ENCODE peak calls at places on chromosome 17, in nine cellular contexts. One of them, this sample, is unnamed.

GRCh38 chr17:75706042-75706728 is 15.1 kb upstream of the ITGB4 start:
- DNase-seq in HT1080: no peak
- DNase-seq in HTR-8/SVneo: no peak
- DNase-seq in epithelial cell of proximal tubule: no peak
- DNase-seq in OCI-LY7: no peak
- DNase-seq in body of pancreas: no peak
- DNase-seq in activated T-helper 1 cell treated with Interleukin-2 at 50 U/mL for 16 hours: no peak
- DNase-seq in activated T-cell treated with anti-CD3 and anti-CD28 coated beads for 48 hours: no peak
- DNase-seq in ascending aorta: no peak
- DNase-seq in this sample: no peak

GRCh38 chr17:15239471-15239870 is 25.7 kb downstream of the PMP22 start:
- DNase-seq in OCI-LY7: no peak
- DNase-seq in activated T-helper 1 cell treated with Interleukin-2 at 50 U/mL for 16 hours: no peak
- DNase-seq in HTR-8/SVneo: no peak
- DNase-seq in body of pancreas: no peak
- DNase-seq in HT1080: no peak
- DNase-seq in epithelial cell of proximal tubule: no peak
- DNase-seq in ascending aorta: no peak
- DNase-seq in activated T-cell treated with anti-CD3 and anti-CD28 coated beads for 48 hours: no peak
- DNase-seq in this sample: no peak

GRCh38 chr17:62627219-62627903 is at the start of gene MRC2:
- DNase-seq in body of pancreas: peak
- DNase-seq in OCI-LY7: no peak
- DNase-seq in activated T-helper 1 cell treated with Interleukin-2 at 50 U/mL for 16 hours: no peak
- DNase-seq in HTR-8/SVneo: peak
- DNase-seq in epithelial cell of proximal tubule: no peak
- DNase-seq in activated T-cell treated with anti-CD3 and anti-CD28 coated beads for 48 hours: peak
- DNase-seq in HT1080: peak
- DNase-seq in ascending aorta: no peak
- DNase-seq in this sample: no peak

GRCh38 chr17:59914274-59914854 is 21.4 kb downstream of the RPS6KB1 start:
- DNase-seq in HTR-8/SVneo: peak
- DNase-seq in activated T-helper 1 cell treated with Interleukin-2 at 50 U/mL for 16 hours: no peak
- DNase-seq in ascending aorta: no peak
- DNase-seq in body of pancreas: no peak
- DNase-seq in OCI-LY7: peak
- DNase-seq in HT1080: no peak
- DNase-seq in activated T-cell treated with anti-CD3 and anti-CD28 coated beads for 48 hours: no peak
- DNase-seq in epithelial cell of proximal tubule: no peak
- DNase-seq in this sample: no peak

GRCh38 chr17:27602721-27603445 is 28.1 kb upstream of the LGALS9 start:
- DNase-seq in ascending aorta: no peak
- DNase-seq in body of pancreas: peak
- DNase-seq in epithelial cell of proximal tubule: no peak
- DNase-seq in HTR-8/SVneo: peak
- DNase-seq in activated T-cell treated with anti-CD3 and anti-CD28 coated beads for 48 hours: peak
- DNase-seq in HT1080: peak
- DNase-seq in OCI-LY7: peak
- DNase-seq in activated T-helper 1 cell treated with Interleukin-2 at 50 U/mL for 16 hours: peak
- DNase-seq in this sample: no peak

GRCh38 chr17:10033449-10033848 is 128.4 kb upstream of the RCVRN start:
- DNase-seq in OCI-LY7: peak
- DNase-seq in activated T-helper 1 cell treated with Interleukin-2 at 50 U/mL for 16 hours: no peak
- DNase-seq in HTR-8/SVneo: no peak
- DNase-seq in epithelial cell of proximal tubule: no peak
- DNase-seq in ascending aorta: no peak
- DNase-seq in activated T-cell treated with anti-CD3 and anti-CD28 coated beads for 48 hours: no peak
- DNase-seq in body of pancreas: no peak
- DNase-seq in HT1080: no peak
- DNase-seq in this sample: no peak

GRCh38 chr17:81481815-81482505 is 30.6 kb downstream of the ACTG1 start:
- DNase-seq in epithelial cell of proximal tubule: no peak
- DNase-seq in activated T-helper 1 cell treated with Interleukin-2 at 50 U/mL for 16 hours: no peak
- DNase-seq in HT1080: no peak
- DNase-seq in OCI-LY7: no peak
- DNase-seq in HTR-8/SVneo: no peak
- DNase-seq in ascending aorta: no peak
- DNase-seq in activated T-cell treated with anti-CD3 and anti-CD28 coated beads for 48 hours: no peak
- DNase-seq in body of pancreas: no peak
- DNase-seq in this sample: no peak

GRCh38 chr17:48646183-48647102 is 20.3 kb upstream of the HOXB9 start:
- DNase-seq in activated T-cell treated with anti-CD3 and anti-CD28 coated beads for 48 hours: no peak
- DNase-seq in OCI-LY7: no peak
- DNase-seq in body of pancreas: no peak
- DNase-seq in HT1080: peak
- DNase-seq in activated T-helper 1 cell treated with Interleukin-2 at 50 U/mL for 16 hours: no peak
- DNase-seq in epithelial cell of proximal tubule: no peak
- DNase-seq in HTR-8/SVneo: peak
- DNase-seq in ascending aorta: no peak
- DNase-seq in this sample: no peak

GRCh38 chr17:32494621-32495346 is 8.0 kb downstream of the CDK5R1 start:
- DNase-seq in OCI-LY7: no peak
- DNase-seq in ascending aorta: no peak
- DNase-seq in epithelial cell of proximal tubule: no peak
- DNase-seq in activated T-helper 1 cell treated with Interleukin-2 at 50 U/mL for 16 hours: no peak
- DNase-seq in activated T-cell treated with anti-CD3 and anti-CD28 coated beads for 48 hours: no peak
- DNase-seq in HTR-8/SVneo: no peak
- DNase-seq in HT1080: no peak
- DNase-seq in body of pancreas: no peak
- DNase-seq in this sample: no peak

GRCh38 chr17:62778990-62779681 is 29.0 kb downstream of the MARCHF10 start:
- DNase-seq in ascending aorta: no peak
- DNase-seq in HTR-8/SVneo: peak
- DNase-seq in body of pancreas: peak
- DNase-seq in activated T-helper 1 cell treated with Interleukin-2 at 50 U/mL for 16 hours: no peak
- DNase-seq in HT1080: peak
- DNase-seq in epithelial cell of proximal tubule: no peak
- DNase-seq in activated T-cell treated with anti-CD3 and anti-CD28 coated beads for 48 hours: no peak
- DNase-seq in OCI-LY7: no peak
- DNase-seq in this sample: peak

GRCh38 chr17:66348605-66349165 is 46.3 kb downstream of the PRKCA start:
- DNase-seq in activated T-cell treated with anti-CD3 and anti-CD28 coated beads for 48 hours: no peak
- DNase-seq in ascending aorta: no peak
- DNase-seq in activated T-helper 1 cell treated with Interleukin-2 at 50 U/mL for 16 hours: no peak
- DNase-seq in HTR-8/SVneo: peak
- DNase-seq in body of pancreas: peak
- DNase-seq in epithelial cell of proximal tubule: peak
- DNase-seq in OCI-LY7: no peak
- DNase-seq in HT1080: peak
- DNase-seq in this sample: peak

GRCh38 chr17:51029568-51030463 is 90.9 kb downstream of the SPAG9 start:
- DNase-seq in HTR-8/SVneo: no peak
- DNase-seq in ascending aorta: no peak
- DNase-seq in activated T-cell treated with anti-CD3 and anti-CD28 coated beads for 48 hours: no peak
- DNase-seq in OCI-LY7: peak
- DNase-seq in HT1080: no peak
- DNase-seq in body of pancreas: no peak
- DNase-seq in activated T-helper 1 cell treated with Interleukin-2 at 50 U/mL for 16 hours: no peak
- DNase-seq in epithelial cell of proximal tubule: no peak
- DNase-seq in this sample: no peak

GRCh38 chr17:47949951-47950350 is 7.7 kb downstream of the PRR15L start:
- DNase-seq in OCI-LY7: peak
- DNase-seq in ascending aorta: no peak
- DNase-seq in HTR-8/SVneo: no peak
- DNase-seq in HT1080: no peak
- DNase-seq in epithelial cell of proximal tubule: no peak
- DNase-seq in body of pancreas: peak
- DNase-seq in activated T-helper 1 cell treated with Interleukin-2 at 50 U/mL for 16 hours: no peak
- DNase-seq in activated T-cell treated with anti-CD3 and anti-CD28 coated beads for 48 hours: no peak
- DNase-seq in this sample: no peak

GRCh38 chr17:79420318-79421243 is 190.3 kb downstream of the RBFOX3 start:
- DNase-seq in OCI-LY7: no peak
- DNase-seq in activated T-helper 1 cell treated with Interleukin-2 at 50 U/mL for 16 hours: no peak
- DNase-seq in HT1080: no peak
- DNase-seq in HTR-8/SVneo: peak
- DNase-seq in epithelial cell of proximal tubule: no peak
- DNase-seq in activated T-cell treated with anti-CD3 and anti-CD28 coated beads for 48 hours: peak
- DNase-seq in body of pancreas: no peak
- DNase-seq in ascending aorta: no peak
- DNase-seq in this sample: no peak

GRCh38 chr17:78723001-78723796 is 58.9 kb downstream of the CYTH1 start:
- DNase-seq in epithelial cell of proximal tubule: no peak
- DNase-seq in body of pancreas: no peak
- DNase-seq in activated T-helper 1 cell treated with Interleukin-2 at 50 U/mL for 16 hours: no peak
- DNase-seq in ascending aorta: no peak
- DNase-seq in OCI-LY7: no peak
- DNase-seq in HTR-8/SVneo: no peak
- DNase-seq in HT1080: no peak
- DNase-seq in activated T-cell treated with anti-CD3 and anti-CD28 coated beads for 48 hours: no peak
- DNase-seq in this sample: no peak

GRCh38 chr17:57107498-57108101 is 22.6 kb downstream of the AKAP1 start:
- DNase-seq in activated T-helper 1 cell treated with Interleukin-2 at 50 U/mL for 16 hours: no peak
- DNase-seq in epithelial cell of proximal tubule: peak
- DNase-seq in activated T-cell treated with anti-CD3 and anti-CD28 coated beads for 48 hours: no peak
- DNase-seq in body of pancreas: no peak
- DNase-seq in OCI-LY7: no peak
- DNase-seq in HTR-8/SVneo: no peak
- DNase-seq in HT1080: peak
- DNase-seq in ascending aorta: no peak
- DNase-seq in this sample: no peak

GRCh38 chr17:45946841-45947256 is 52.2 kb upstream of the STH start:
- DNase-seq in body of pancreas: no peak
- DNase-seq in epithelial cell of proximal tubule: no peak
- DNase-seq in activated T-helper 1 cell treated with Interleukin-2 at 50 U/mL for 16 hours: no peak
- DNase-seq in OCI-LY7: no peak
- DNase-seq in HTR-8/SVneo: no peak
- DNase-seq in HT1080: no peak
- DNase-seq in ascending aorta: no peak
- DNase-seq in activated T-cell treated with anti-CD3 and anti-CD28 coated beads for 48 hours: no peak
- DNase-seq in this sample: no peak